ENCODE peak calls at places on chromosomes 11 and 22, in seven cellular contexts. E is astrocyte; X is fibroblast of lung; C is ovary; Z is SJSA1; P is endothelial cell of umbilical vein; N is CD8-positive, alpha-beta T cell. L is an unnamed sample.

GRCh38 chr11:118202599-118203422 is 22.0 kb downstream of the JAML start:
- DNase-seq in E (no peak), X (no peak), C (no peak), Z (no peak), P (no peak), N (peak; percentile 69), L (no peak)

GRCh38 chr22:38139901-38140300 is 29.4 kb upstream of the BAIAP2L2 start:
- DNase-seq in E (no peak), X (no peak), C (no peak), Z (no peak), P (no peak), N (no peak), L (no peak)

GRCh38 chr11:78562398-78562797 is 12.3 kb downstream of the NARS2 start:
- DNase-seq in E (peak; percentile 74), X (peak; percentile 70), C (no peak), Z (peak; percentile 56), P (peak; percentile 64), N (no peak), L (no peak)

GRCh38 chr11:128956401-128957203 is 13.9 kb upstream of the TP53AIP1 start:
- DNase-seq in E (peak; percentile 57), X (peak; percentile 82), C (no peak), Z (peak; percentile 37), P (peak; percentile 77), N (no peak), L (no peak)

GRCh38 chr11:7046474-7046873 is 26.2 kb downstream of the NLRP14 start:
- DNase-seq in E (peak; percentile 63), X (peak; percentile 79), C (no peak), Z (no peak), P (peak; percentile 70), N (no peak), L (no peak)

GRCh38 chr11:32947985-32948384 is 55.4 kb downstream of the QSER1 start:
- DNase-seq in E (no peak), X (no peak), C (no peak), Z (no peak), P (no peak), N (no peak), L (no peak)

GRCh38 chr11:2772544-2773031 is 72.8 kb upstream of the KCNQ1OT1 start:
- DNase-seq in E (peak; percentile 60), X (peak; percentile 50), C (peak; percentile 11), Z (peak; percentile 34), P (no peak), N (peak; percentile 28), L (no peak)

GRCh38 chr11:35033011-35033410 is 106.0 kb upstream of the CD44 start:
- DNase-seq in E (no peak), X (no peak), C (no peak), Z (no peak), P (no peak), N (no peak), L (no peak)

GRCh38 chr22:24006914-24007214 is 1.6 kb upstream of the GSTT4 start:
- DNase-seq in E (no peak), X (no peak), C (no peak), Z (no peak), P (no peak), N (no peak), L (no peak)

GRCh38 chr11:57456960-57457642 is 3.2 kb upstream of the RTN4RL2 start:
- DNase-seq in E (peak; percentile 39), X (peak; percentile 87), C (peak; percentile 91), Z (peak; percentile 74), P (peak; percentile 79), N (peak; percentile 79), L (peak; percentile 90)

GRCh38 chr11:111795333-111795985 is 29.3 kb upstream of the PPP2R1B start:
- DNase-seq in E (peak; percentile 60), X (peak; percentile 36), C (no peak), Z (no peak), P (no peak), N (no peak), L (no peak)

GRCh38 chr11:116742104-116742503 is 30.7 kb downstream of the BUD13 start:
- DNase-seq in E (peak; percentile 77), X (no peak), C (no peak), Z (no peak), P (peak; percentile 34), N (no peak), L (no peak)

GRCh38 chr22:48858121-48858520 is 969.6 kb downstream of the BRD1 start:
- DNase-seq in E (no peak), X (no peak), C (no peak), Z (no peak), P (no peak), N (no peak), L (peak; percentile 5)

GRCh38 chr22:30934053-30934452 is 34.5 kb downstream of the MORC2 start:
- DNase-seq in E (no peak), X (no peak), C (no peak), Z (no peak), P (no peak), N (no peak), L (no peak)

GRCh38 chr11:33248416-33248957 is 8.7 kb upstream of the HIPK3 start:
- DNase-seq in E (peak; percentile 90), X (peak; percentile 23), C (no peak), Z (no peak), P (no peak), N (no peak), L (no peak)

GRCh38 chr11:1757861-1758610 is 5.7 kb downstream of the CTSD start:
- DNase-seq in E (no peak), X (no peak), C (no peak), Z (no peak), P (no peak), N (peak; percentile 70), L (no peak)
- H3K27ac ChIP-seq in E (no peak overlapping the region), X (no peak overlapping the region), C (no peak overlapping the region), Z (no peak overlapping the region), P (no peak overlapping the region), N (peak overlapping the region; percentile 58), L (no peak overlapping the region)

DNA sequence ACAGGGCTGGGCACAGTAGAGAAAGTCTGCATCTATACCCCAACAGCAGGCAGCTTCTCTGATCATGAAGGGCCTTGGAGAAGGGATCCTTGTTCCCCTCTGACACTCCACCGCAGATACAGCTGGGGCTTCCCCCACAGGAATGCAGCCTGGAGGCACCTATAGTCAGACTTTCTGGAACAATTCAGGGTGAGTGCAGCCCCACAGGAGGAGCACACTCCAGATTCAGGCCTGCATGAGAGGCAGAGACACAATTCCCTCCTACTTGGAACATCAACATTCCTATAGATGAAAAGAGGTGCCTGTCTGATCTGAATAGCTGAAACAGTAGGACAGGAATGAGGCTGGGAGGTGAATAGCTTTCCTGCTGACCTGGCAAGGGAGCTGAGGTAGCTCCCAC is 1298.0 kb upstream of the CNTN5 start:
- DNase-seq in E (peak; percentile 6), X (no peak), C (no peak), Z (no peak), P (no peak), N (no peak), L (peak; percentile 41)
- H3K27ac ChIP-seq in E (peak overlapping the region; percentile 82), X (no peak overlapping the region), C (no peak overlapping the region), Z (no peak overlapping the region), P (no peak overlapping the region), N (no peak overlapping the region), L (no peak overlapping the region)

GRCh38 chr11:120224872-120225371 is 14.1 kb downstream of the OAF start:
- DNase-seq in E (no peak), X (no peak), C (no peak), Z (no peak), P (peak; percentile 39), N (no peak), L (no peak)

GRCh38 chr11:120225372-120225909 is 14.5 kb upstream of the POU2F3 start:
- DNase-seq in E (no peak), X (peak; percentile 49), C (no peak), Z (no peak), P (peak; percentile 26), N (no peak), L (no peak)

GRCh38 chr11:120222916-120223315 is 12.1 kb downstream of the OAF start:
- DNase-seq in E (no peak), X (no peak), C (no peak), Z (no peak), P (no peak), N (no peak), L (no peak)

GRCh38 chr11:120223793-120224192 is 13.0 kb downstream of the OAF start:
- DNase-seq in E (no peak), X (no peak), C (no peak), Z (no peak), P (no peak), N (no peak), L (no peak)

GRCh38 chr11:120224386-120224785 is 13.6 kb downstream of the OAF start:
- DNase-seq in E (no peak), X (no peak), C (no peak), Z (no peak), P (no peak), N (no peak), L (no peak)
- H3K27ac ChIP-seq in E (no peak overlapping the region), X (no peak overlapping the region), C (peak overlapping the region; percentile 44), Z (no peak overlapping the region), P (no peak overlapping the region), N (no peak overlapping the region), L (no peak overlapping the region)

GRCh38 chr11:18700375-18700774 is 1.8 kb downstream of the TMEM86A start:
- DNase-seq in E (no peak), X (no peak), C (peak; percentile 52), Z (no peak), P (no peak), N (no peak), L (no peak)
- H3K27ac ChIP-seq in E (no peak overlapping the region), X (no peak overlapping the region), C (peak overlapping the region; percentile 100), Z (no peak overlapping the region), P (no peak overlapping the region), N (no peak overlapping the region), L (no peak overlapping the region)

GRCh38 chr11:61295596-61295926 is 445 bp upstream of the VWCE start:
- DNase-seq in E (no peak), X (no peak), C (no peak), Z (no peak), P (peak; percentile 14), N (no peak), L (no peak)

GRCh38 chr11:61298663-61299244 is 3.6 kb upstream of the VWCE start:
- DNase-seq in E (no peak), X (no peak), C (no peak), Z (no peak), P (no peak), N (no peak), L (no peak)

GRCh38 chr11:61297341-61297740 is 2.2 kb upstream of the VWCE start:
- DNase-seq in E (peak; percentile 67), X (no peak), C (no peak), Z (no peak), P (no peak), N (no peak), L (no peak)

GRCh38 chr11:61294717-61295595 is at the start of gene VWCE:
- DNase-seq in E (peak; percentile 24), X (peak; percentile 51), C (peak; percentile 77), Z (no peak), P (peak; percentile 56), N (peak; percentile 60), L (peak; percentile 83)

DNA sequence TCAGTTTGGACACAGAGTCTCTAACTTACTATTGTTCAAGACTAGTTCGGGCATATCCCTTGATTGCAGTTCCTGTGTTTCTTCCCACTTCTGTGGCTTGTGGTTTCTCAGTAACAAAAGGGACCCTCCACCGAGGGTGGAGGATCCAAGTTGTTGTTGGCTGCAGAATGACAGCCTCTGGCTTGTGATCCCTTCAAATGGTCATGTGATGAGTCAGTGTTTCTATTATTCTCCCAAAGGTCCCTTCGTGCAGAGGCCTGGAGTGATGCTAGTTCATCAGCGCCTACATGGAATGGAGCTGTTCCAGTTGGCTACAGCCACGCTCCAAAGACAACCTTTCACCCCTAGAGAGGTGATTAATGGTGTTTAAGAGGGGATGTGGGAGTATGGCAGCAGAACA is 2.6 kb upstream of the VWCE start:
- DNase-seq in E (peak; percentile 99), X (peak; percentile 88), C (peak; percentile 54), Z (peak; percentile 98), P (peak; percentile 94), N (no peak), L (no peak)
- H3K27ac ChIP-seq in E (peak overlapping the region; percentile 68), X (peak overlapping the region; percentile 26), C (peak overlapping the region; percentile 69), Z (peak overlapping the region; percentile 30), P (peak overlapping the region; percentile 84), N (no peak overlapping the region), L (no peak overlapping the region)